ENCODE peak calls at places on chromosome 18, in five cellular contexts. G, E, Z, H and T are unnamed samples.

GRCh38 chr18:24118750-24119577 is 19.9 kb upstream of the CABYR start:
- DNase-seq in Z (peak), H (peak), E (peak), G (peak), T (peak)

GRCh38 chr18:5144629-5145028 is 52.4 kb downstream of the AKAIN1 start:
- DNase-seq in H (no peak), E (no peak), Z (no peak), G (no peak), T (no peak)

GRCh38 chr18:59051470-59052165 is 88.1 kb upstream of the SEC11C start:
- DNase-seq in Z (no peak), G (no peak), H (no peak), E (no peak), T (no peak)

GRCh38 chr18:59959079-59959478 is 59.3 kb downstream of the PMAIP1 start:
- DNase-seq in Z (no peak), H (no peak), G (no peak), E (no peak), T (no peak)

GRCh38 chr18:44654555-44654954 is 26.1 kb upstream of the SETBP1 start:
- DNase-seq in H (no peak), G (peak), Z (peak), E (no peak), T (no peak)

GRCh38 chr18:42839408-42839807 is 276.1 kb downstream of the RIT2 start:
- DNase-seq in G (peak), H (no peak), E (no peak), Z (no peak), T (no peak)

GRCh38 chr18:24094561-24094960 is 44.3 kb upstream of the CABYR start:
- DNase-seq in H (no peak), E (no peak), Z (no peak), G (no peak), T (no peak)

GRCh38 chr18:13369756-13370510 is 151.4 kb downstream of the LDLRAD4 start:
- DNase-seq in H (peak), E (no peak), G (peak), Z (no peak), T (no peak)

GRCh38 chr18:904135-905090 is at the start of gene ADCYAP1:
- DNase-seq in G (no peak), E (peak), H (no peak), Z (no peak), T (no peak)
- TF ChIP-seq CTCF in G (no peak), E (peak), H (no peak), Z (peak), T (no peak)

GRCh38 chr18:905307-905947 is 756 bp downstream of the ADCYAP1 start:
- DNase-seq in E (peak), H (no peak), G (no peak), Z (no peak), T (no peak)
- H3K4me3 ChIP-seq in E (peak), H (no peak), G (no peak), Z (peak), T (no peak)

GRCh38 chr18:76660571-76661192 is 161.7 kb upstream of the ZNF236 start:
- DNase-seq in E (no peak), H (no peak), G (no peak), Z (no peak), T (no peak)

GRCh38 chr18:76657428-76657827 is 162.4 kb upstream of the ZNF516 start:
- DNase-seq in G (no peak), H (no peak), E (no peak), Z (no peak), T (no peak)

GRCh38 chr18:76657911-76658475 is 163.0 kb upstream of the ZNF516 start:
- DNase-seq in Z (no peak), G (no peak), E (no peak), H (no peak), T (no peak)

GRCh38 chr18:76656925-76657324 is 161.9 kb upstream of the ZNF516 start:
- DNase-seq in Z (no peak), E (no peak), H (no peak), G (no peak), T (no peak)

GRCh38 chr18:76658627-76659026 is 163.6 kb upstream of the ZNF516 start:
- DNase-seq in E (peak), H (peak), Z (no peak), G (no peak), T (no peak)
- TF ChIP-seq CTCF in E (peak), H (no peak), Z (peak), G (peak), T (peak)

DNA sequence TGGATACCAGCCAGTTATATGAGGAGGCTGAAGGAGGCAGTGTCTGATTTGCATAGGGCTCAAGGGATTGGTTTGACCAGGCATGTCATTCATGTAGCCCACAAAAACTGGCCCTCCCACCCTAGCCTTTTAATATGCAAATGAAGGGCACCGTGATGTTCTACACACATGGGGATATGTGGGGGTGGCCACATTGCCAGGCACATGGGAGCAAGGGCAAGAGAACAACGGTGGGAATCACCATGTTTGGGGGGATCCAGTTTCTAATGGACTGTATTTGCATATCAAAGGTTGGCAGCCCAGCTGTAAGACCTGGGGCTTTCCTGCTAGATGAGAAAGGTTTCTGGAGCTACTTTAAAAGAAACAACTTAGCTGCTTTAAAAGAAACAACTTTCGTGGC is 65.1 kb upstream of the SLC25A52 start:
- DNase-seq in H (no peak), Z (no peak), E (peak), G (no peak), T (no peak)
- H3K4me3 ChIP-seq in H (no peak), Z (no peak), E (no peak), G (no peak), T (no peak)

GRCh38 chr18:41266214-41266613 is 688.8 kb upstream of the PIK3C3 start:
- DNase-seq in E (no peak), H (no peak), Z (no peak), G (no peak), T (no peak)
- TF ChIP-seq CTCF in E (no peak), H (no peak), Z (no peak), G (no peak), T (no peak)

GRCh38 chr18:31562726-31563125 is 29.0 kb upstream of the TTR start:
- DNase-seq in G (no peak), Z (no peak), E (peak), H (no peak), T (no peak)
- H3K4me3 ChIP-seq in G (no peak), Z (no peak), E (no peak), H (no peak), T (no peak)

DNA sequence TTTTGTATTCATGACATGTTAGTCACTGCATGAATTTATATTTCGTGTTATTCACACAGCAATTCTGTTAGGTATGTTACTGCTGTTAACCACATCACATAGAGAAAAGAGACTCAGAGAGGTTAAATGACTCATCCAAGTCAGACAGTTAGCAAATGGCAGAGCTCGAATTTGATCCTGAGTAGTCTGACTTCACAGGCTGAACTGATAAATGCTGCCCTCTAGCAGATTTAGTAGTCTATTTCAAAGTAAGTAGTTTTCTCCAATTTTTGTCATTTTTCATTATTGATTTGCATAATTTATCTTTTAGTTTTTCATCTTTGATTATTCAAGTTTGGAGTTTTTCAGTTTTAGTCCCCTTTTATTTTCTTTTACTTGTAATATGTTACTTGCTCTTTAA is 58.3 kb downstream of the WDR7 start:
- DNase-seq in Z (peak), G (peak), H (peak), E (no peak), T (peak)
- TF ChIP-seq CTCF in Z (peak), G (peak), H (peak), E (peak), T (peak)

GRCh38 chr18:33578371-33579146 is 540 bp downstream of the ASXL3 start:
- DNase-seq in Z (no peak), E (peak), G (peak), H (no peak), T (no peak)
- H3K4me3 ChIP-seq in Z (peak), E (peak), G (peak), H (peak), T (peak)

GRCh38 chr18:11990541-11990940 is 9.2 kb downstream of the IMPA2 start:
- DNase-seq in G (no peak), Z (no peak), E (no peak), H (no peak), T (no peak)
- TF ChIP-seq CTCF in G (no peak), Z (no peak), E (no peak), H (no peak), T (no peak)